ENCODE peak calls at places on chromosomes 16 and 17, in six cellular contexts. G is effector CD8-positive, alpha-beta T cell; B is epithelial cell of prostate; S is HL-60; D is thoracic aorta; V is CD8-positive, alpha-beta T cell. H is an unnamed sample.

GRCh38 chr17:61400058-61400785 is 579 bp downstream of the TBX2 start:
- DNase-seq in V (no peak), D (no peak), S (no peak), B (no peak), G (no peak), H (peak)

GRCh38 chr17:27949304-27949703 is 56.1 kb upstream of the LYRM9 start:
- DNase-seq in V (no peak), D (no peak), S (no peak), B (no peak), G (no peak), H (no peak)

GRCh38 chr16:69276143-69277115 is 34.7 kb upstream of the VPS4A start:
- DNase-seq in G (no peak), S (no peak), D (peak), B (no peak), V (no peak), H (peak)

GRCh38 chr17:81147701-81148100 is 17.6 kb upstream of the PVALEF start:
- DNase-seq in D (no peak), S (no peak), G (no peak), B (no peak), V (no peak), H (no peak)

GRCh38 chr17:81508639-81509047 is 4.0 kb downstream of the ACTG1 start:
- DNase-seq in V (no peak), G (no peak), S (peak), B (no peak), D (no peak), H (no peak)

GRCh38 chr16:22739077-22739476 is 74.9 kb upstream of the HS3ST2 start:
- DNase-seq in D (no peak), S (peak), V (no peak), G (no peak), B (no peak), H (no peak)

GRCh38 chr16:19972111-19972510 is 87.5 kb upstream of the GPRC5B start:
- DNase-seq in V (no peak), D (no peak), G (no peak), S (no peak), B (no peak), H (no peak)

GRCh38 chr17:69605571-69605970 is 191.1 kb downstream of the MAP2K6 start:
- DNase-seq in S (no peak), D (no peak), B (no peak), V (no peak), G (no peak), H (no peak)

GRCh38 chr17:19867654-19868395 is at the start of gene ULK2:
- DNase-seq in V (peak), G (no peak), B (no peak), D (no peak), S (no peak), H (peak)

GRCh38 chr16:50025544-50025931 is 513 bp downstream of the CNEP1R1 start:
- DNase-seq in D (no peak), V (peak), G (peak), S (no peak), B (no peak), H (no peak)

GRCh38 chr16:50265260-50265659 is 1.1 kb upstream of the ADCY7 start:
- DNase-seq in S (no peak), G (no peak), V (no peak), D (no peak), B (no peak), H (no peak)

GRCh38 chr16:11285842-11286241 is 4.7 kb upstream of the PRM1 start:
- DNase-seq in G (no peak), S (no peak), D (no peak), V (no peak), B (no peak), H (no peak)

GRCh38 chr17:27226611-27227234 is 67.2 kb upstream of the WSB1 start:
- DNase-seq in V (no peak), D (no peak), S (no peak), B (no peak), G (no peak), H (no peak)

GRCh38 chr17:20267459-20267842 is 199.9 kb downstream of the LGALS9B start:
- DNase-seq in B (no peak), D (no peak), G (peak), S (no peak), V (peak), H (no peak)

GRCh38 chr17:67218385-67218950 is 26.5 kb downstream of the HELZ start:
- DNase-seq in B (no peak), V (no peak), S (no peak), D (no peak), G (no peak), H (no peak)

GRCh38 chr17:60652484-60653247 is 25.0 kb upstream of the BCAS3 start:
- DNase-seq in S (no peak), G (no peak), D (no peak), V (no peak), B (no peak), H (no peak)

GRCh38 chr17:64736804-64737492 is 74.8 kb upstream of the SMURF2 start:
- DNase-seq in D (no peak), B (peak), G (peak), V (peak), S (no peak), H (no peak)

H was measured in GOT3.